ENCODE peak calls at places on chromosomes 7 and 10, in five cellular contexts. E is GM06990, S is GM12865, M is right lobe of liver, R is HCT116. A is an unnamed sample.

GRCh38 chr10:133281084-133281483 is 4.4 kb upstream of the ADAM8 start:
- DNase-seq in E (no peak), S (no peak), M (no peak), R (no peak), A (no peak)

GRCh38 chr7:15561840-15562239 is at the start of gene AGMO:
- DNase-seq in E (no peak), S (no peak), M (peak), R (no peak), A (peak)

GRCh38 chr7:24851791-24852190 is 94.5 kb upstream of the GSDME start:
- DNase-seq in E (no peak), S (no peak), M (no peak), R (no peak), A (no peak)

GRCh38 chr10:122494833-122495232 is 33.5 kb downstream of the HTRA1 start:
- DNase-seq in E (no peak), S (no peak), M (no peak), R (peak), A (no peak)

GRCh38 chr7:76008156-76008687 is 13.8 kb upstream of the TMEM120A start:
- DNase-seq in E (peak), S (peak), M (no peak), R (no peak), A (no peak)

GRCh38 chr10:513393-513792 is 176.1 kb downstream of the DIP2C start:
- DNase-seq in E (peak), S (peak), M (no peak), R (no peak), A (peak)

GRCh38 chr10:1579141-1579491 is 158.2 kb downstream of the ADARB2 start:
- DNase-seq in E (no peak), S (no peak), M (no peak), R (no peak), A (no peak)

GRCh38 chr7:98136423-98136822 is 29.8 kb downstream of the LMTK2 start:
- DNase-seq in E (no peak), S (no peak), M (no peak), R (no peak), A (no peak)

GRCh38 chr10:72016608-72017310 is 52.6 kb downstream of the CHST3 start:
- DNase-seq in E (no peak), S (no peak), M (no peak), R (no peak), A (no peak)

GRCh38 chr10:15168296-15168780 is at the start of gene NMT2:
- DNase-seq in E (peak), S (no peak), M (peak), R (peak), A (no peak)

GRCh38 chr10:21517134-21517982 is 8.1 kb downstream of the SKIDA1 start:
- DNase-seq in E (peak), S (peak), M (peak), R (no peak), A (no peak)

GRCh38 chr7:26284995-26285632 is 6.5 kb upstream of the SNX10 start:
- DNase-seq in E (no peak), S (peak), M (no peak), R (peak), A (no peak)
- TF ChIP-seq CTCF in E (peak), S (peak), M (no peak), R (peak), A (no peak)

DNA sequence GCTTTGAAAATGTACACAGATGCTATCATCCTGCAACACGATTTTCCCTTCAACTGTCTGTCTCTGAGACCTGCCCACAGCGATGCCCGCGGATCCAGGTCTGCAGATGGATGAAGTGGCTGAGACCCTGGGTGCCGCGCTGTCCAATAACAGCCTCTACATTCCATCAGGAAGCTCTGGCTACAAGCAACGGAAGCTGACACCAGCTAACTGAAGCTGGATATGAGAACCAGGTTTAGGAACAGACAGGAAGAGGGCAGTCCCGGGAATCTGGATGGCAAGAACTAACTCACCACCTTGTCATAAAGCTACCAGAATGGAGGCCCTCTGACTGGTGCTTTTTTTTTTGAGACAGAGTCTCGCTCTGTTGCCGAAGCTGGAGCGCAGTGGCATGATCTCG is 32.3 kb upstream of the CTBP2 start:
- DNase-seq in E (no peak), S (no peak), M (no peak), R (no peak), A (no peak)
- H3K4me3 ChIP-seq in E (no peak), S (no peak), M (no peak), R (no peak), A (no peak)

DNA sequence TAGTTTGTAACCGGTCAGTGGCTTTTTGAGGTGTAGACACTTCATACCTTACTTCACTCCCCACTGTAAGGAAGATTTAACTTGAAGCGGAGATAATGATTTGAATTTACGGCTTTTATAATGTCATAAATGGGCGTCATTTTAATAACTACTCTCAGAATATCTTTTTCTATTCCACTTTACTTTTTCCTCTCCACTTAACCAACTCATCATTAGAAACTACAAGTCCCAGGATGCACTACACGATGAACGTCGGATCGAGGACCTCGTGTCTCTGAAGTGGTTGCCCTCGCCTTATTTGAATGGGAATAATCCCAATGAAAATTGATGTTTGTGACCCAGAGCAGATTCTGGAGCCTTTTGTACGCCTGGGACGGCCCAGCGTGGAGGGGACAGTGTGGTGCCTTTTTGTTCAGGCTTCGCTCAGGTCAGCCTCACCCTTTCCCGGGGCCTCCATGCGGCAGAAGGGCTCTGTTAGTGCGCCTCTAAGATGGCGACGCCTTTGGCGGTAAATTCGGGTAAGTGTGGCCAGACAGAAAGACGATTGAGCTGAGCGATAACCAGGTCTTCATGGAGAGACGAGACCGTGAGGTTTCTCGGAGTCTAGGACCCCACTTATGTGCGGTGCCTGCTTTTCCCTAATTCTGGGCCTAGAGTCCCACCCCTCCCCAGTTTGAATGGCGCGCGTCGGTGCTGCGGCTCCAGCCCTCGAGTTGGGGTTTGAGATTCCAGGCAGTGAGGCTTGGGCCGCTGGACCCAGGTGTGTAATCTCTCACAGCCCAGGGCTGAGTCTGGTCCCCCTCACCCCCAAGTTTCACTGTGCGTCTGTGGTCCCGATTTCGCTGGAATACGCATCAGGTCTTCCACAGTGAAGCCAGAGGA is at the start of gene NUP205:
- DNase-seq in E (peak), S (peak), M (peak), R (peak), A (peak)
- TF ChIP-seq CTCF in E (no peak), S (no peak), M (no peak), R (no peak), A (peak)

DNA sequence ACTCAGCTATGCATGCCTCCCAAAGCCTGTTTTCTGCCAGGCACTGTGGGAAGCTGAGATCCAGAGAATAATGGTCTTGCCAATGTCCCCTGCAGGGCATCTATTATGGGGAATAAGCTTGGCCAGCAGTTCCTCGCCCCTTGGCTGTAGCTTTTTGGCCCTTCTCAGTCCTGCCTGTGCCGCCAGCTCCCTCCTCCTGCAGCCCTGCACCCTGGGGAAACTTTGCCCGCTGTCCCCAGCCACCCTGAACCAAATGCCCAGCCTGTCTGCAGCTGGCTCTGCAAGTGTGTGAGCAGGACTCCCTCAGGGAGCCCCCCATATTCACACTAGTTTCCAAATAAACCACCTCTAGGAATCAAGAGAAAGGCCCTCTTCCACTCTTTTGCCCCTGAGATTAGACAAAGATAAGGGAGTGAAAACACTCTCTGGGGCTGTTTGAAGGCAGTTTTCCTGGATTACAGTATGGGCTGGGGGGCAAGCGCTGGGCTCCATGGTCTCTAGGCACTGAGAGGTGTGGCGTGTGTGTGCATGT is 867 bp downstream of the AQP1 start:
- DNase-seq in E (no peak), S (no peak), M (no peak), R (no peak), A (no peak)
- H3K4me3 ChIP-seq in E (no peak), S (no peak), M (peak), R (no peak), A (peak)

GRCh38 chr7:113188396-113188795 is 70.0 kb upstream of the SMIM30 start:
- DNase-seq in E (no peak), S (no peak), M (no peak), R (no peak), A (no peak)
- TF ChIP-seq CTCF in E (no peak), S (no peak), M (no peak), R (no peak), A (no peak)

GRCh38 chr10:113000876-113001598 is 51.0 kb downstream of the TCF7L2 start:
- DNase-seq in E (no peak), S (no peak), M (no peak), R (no peak), A (peak)
- H3K4me3 ChIP-seq in E (no peak), S (no peak), M (no peak), R (no peak), A (no peak)

GRCh38 chr7:44461387-44461786 is 29.1 kb downstream of the NUDCD3 start:
- DNase-seq in E (peak), S (peak), M (no peak), R (no peak), A (no peak)

GRCh38 chr7:44466300-44467216 is 23.9 kb downstream of the NUDCD3 start:
- DNase-seq in E (no peak), S (no peak), M (no peak), R (no peak), A (no peak)

GRCh38 chr7:44465490-44465889 is 25.0 kb downstream of the NUDCD3 start:
- DNase-seq in E (no peak), S (no peak), M (no peak), R (no peak), A (no peak)

GRCh38 chr7:44460325-44460724 is 30.1 kb downstream of the NUDCD3 start:
- DNase-seq in E (peak), S (peak), M (no peak), R (no peak), A (peak)

DNA sequence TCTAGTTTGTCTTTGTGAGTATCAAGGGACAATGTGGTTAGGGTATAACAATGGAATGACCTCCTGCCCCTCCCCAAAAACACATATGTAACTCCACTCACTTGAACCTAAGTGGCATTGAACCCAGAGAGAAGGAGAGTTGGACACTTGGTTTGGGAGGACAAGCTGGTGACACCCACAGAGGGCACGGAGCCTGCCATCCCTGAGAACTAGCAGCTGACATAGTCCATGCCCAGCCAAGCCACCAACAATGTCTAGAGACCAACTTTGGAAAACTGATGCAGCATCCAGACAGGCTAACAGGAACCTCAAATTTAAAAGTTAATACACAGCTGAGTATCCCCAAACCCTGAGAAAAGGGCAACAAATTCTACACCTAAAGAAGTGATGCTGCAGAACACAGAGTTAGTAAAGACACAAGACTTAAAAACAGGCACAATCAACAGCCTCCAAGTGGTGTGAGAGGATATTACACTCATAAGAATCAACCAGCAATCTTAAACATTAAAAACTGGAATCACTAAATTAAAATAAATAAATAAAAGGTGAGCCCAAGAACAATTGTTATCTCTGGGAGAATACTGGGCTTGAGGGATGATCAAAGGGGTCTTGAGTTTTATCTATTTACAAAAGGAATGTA is 27.2 kb downstream of the NUDCD3 start:
- DNase-seq in E (no peak), S (peak), M (no peak), R (no peak), A (no peak)
- TF ChIP-seq CTCF in E (peak), S (peak), M (peak), R (peak), A (no peak)

DNA sequence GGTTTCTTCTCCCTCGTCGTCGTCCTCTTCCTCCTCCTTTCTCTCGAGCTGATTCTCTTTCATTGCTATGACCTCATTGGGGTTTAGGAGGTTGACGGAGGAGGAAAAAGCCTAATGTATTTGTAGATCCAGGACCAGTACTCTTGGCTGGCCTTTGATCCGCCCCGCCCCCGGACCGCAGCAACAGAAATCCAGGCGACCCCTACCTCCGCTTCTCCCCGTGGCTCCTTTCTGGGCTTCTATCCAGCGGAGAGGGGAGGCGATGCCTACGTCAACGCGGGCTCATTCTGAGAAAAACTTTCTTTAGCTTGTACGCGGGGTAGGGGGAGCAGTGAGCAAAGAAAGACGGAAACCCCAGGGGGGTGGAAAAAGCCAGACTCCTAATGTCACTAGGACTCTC is at the start of gene TMEM196:
- DNase-seq in E (no peak), S (no peak), M (no peak), R (no peak), A (no peak)
- H3K4me3 ChIP-seq in E (no peak), S (no peak), M (no peak), R (no peak), A (peak)

GRCh38 chr7:28658392-28658791 is 246.1 kb downstream of the CREB5 start:
- DNase-seq in E (no peak), S (no peak), M (no peak), R (no peak), A (no peak)

GRCh38 chr7:28666144-28666543 is 253.8 kb downstream of the CREB5 start:
- DNase-seq in E (no peak), S (no peak), M (no peak), R (no peak), A (no peak)

GRCh38 chr7:28660132-28660531 is 247.8 kb downstream of the CREB5 start:
- DNase-seq in E (no peak), S (no peak), M (no peak), R (no peak), A (no peak)

GRCh38 chr7:28662236-28662635 is 249.9 kb downstream of the CREB5 start:
- DNase-seq in E (peak), S (peak), M (no peak), R (no peak), A (no peak)

DNA sequence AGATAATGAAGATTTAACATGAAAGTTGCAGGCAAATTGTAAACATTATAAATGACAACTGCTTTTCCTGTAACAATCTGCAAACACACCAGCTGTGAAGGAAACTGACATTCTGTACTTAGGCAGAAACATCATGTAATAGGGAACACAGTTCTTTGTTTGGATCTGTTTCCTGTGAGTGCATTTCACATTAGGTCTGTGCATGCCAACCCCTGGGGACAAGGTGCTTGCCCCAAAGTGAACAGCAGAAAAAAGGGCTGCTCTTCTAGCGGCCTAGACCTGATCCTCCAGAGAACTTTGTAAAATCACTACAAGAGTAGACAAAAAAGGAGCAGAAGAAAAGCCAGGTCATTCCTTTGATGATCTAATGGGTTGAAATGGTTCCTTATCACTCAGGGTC is 249.5 kb downstream of the CREB5 start:
- DNase-seq in E (peak), S (no peak), M (no peak), R (no peak), A (no peak)
- TF ChIP-seq CTCF in E (no peak), S (no peak), M (no peak), R (no peak), A (no peak)

A was measured in transverse colon.